ENCODE peak calls at places on chromosome 20, in four cellular contexts. One of them, this sample, is unnamed.
A peak's percentile ranks its signal among the peaks of the same experiment; 100 is the strongest.

GRCh38 chr20:31630187-31630790 is 7.4 kb upstream of the COX4I2 start:
- DNase-seq in GM12878: no peak
- DNase-seq in K562: no peak
- DNase-seq in WTC11: no peak
- DNase-seq in this sample: no peak

GRCh38 chr20:49361872-49362663 is 84.2 kb upstream of the ZNFX1 start:
- DNase-seq in K562: no peak
- DNase-seq in GM12878: no peak
- DNase-seq in WTC11: no peak
- DNase-seq in this sample: no peak

GRCh38 chr20:20712004-20712473 is 405 bp downstream of the RALGAPA2 start:
- DNase-seq in GM12878: no peak
- DNase-seq in K562: peak; percentile 8
- DNase-seq in WTC11: peak; percentile 36
- DNase-seq in this sample: peak; percentile 37

GRCh38 chr20:41738584-41739193 is 120.5 kb upstream of the CHD6 start:
- DNase-seq in WTC11: peak; percentile 71
- DNase-seq in GM12878: no peak
- DNase-seq in K562: peak; percentile 61
- DNase-seq in this sample: peak; percentile 49

GRCh38 chr20:2396241-2396814 is 15.6 kb downstream of the TGM6 start:
- DNase-seq in GM12878: no peak
- DNase-seq in K562: no peak
- DNase-seq in WTC11: no peak
- DNase-seq in this sample: no peak

GRCh38 chr20:61306935-61307475 is 54.9 kb downstream of the CDH4 start:
- DNase-seq in K562: no peak
- DNase-seq in GM12878: no peak
- DNase-seq in WTC11: no peak
- DNase-seq in this sample: no peak

GRCh38 chr20:51861726-51862466 is 59.6 kb upstream of the SALL4 start:
- DNase-seq in WTC11: no peak
- DNase-seq in GM12878: no peak
- DNase-seq in K562: no peak
- DNase-seq in this sample: no peak

GRCh38 chr20:26308961-26309360 is 612.3 kb upstream of the ZNF337 start:
- DNase-seq in K562: no peak
- DNase-seq in GM12878: no peak
- DNase-seq in WTC11: no peak
- DNase-seq in this sample: no peak

GRCh38 chr20:61130156-61130555 is 121.9 kb upstream of the CDH4 start:
- DNase-seq in K562: no peak
- DNase-seq in GM12878: no peak
- DNase-seq in WTC11: no peak
- DNase-seq in this sample: no peak

GRCh38 chr20:46803446-46804020 is 91.1 kb upstream of the EYA2 start:
- DNase-seq in GM12878: no peak
- DNase-seq in K562: no peak
- DNase-seq in WTC11: no peak
- DNase-seq in this sample: no peak

GRCh38 chr20:35601021-35601973 is 14.3 kb upstream of the SPAG4 start:
- DNase-seq in K562: peak; percentile 85
- DNase-seq in WTC11: peak; percentile 80
- DNase-seq in GM12878: no peak
- DNase-seq in this sample: peak; percentile 35

GRCh38 chr20:2236266-2236665 is 59.5 kb upstream of the TGM3 start:
- DNase-seq in K562: peak; percentile 13
- DNase-seq in WTC11: no peak
- DNase-seq in GM12878: no peak
- DNase-seq in this sample: no peak

GRCh38 chr20:20220137-20220536 is 147.8 kb upstream of the INSM1 start:
- DNase-seq in K562: no peak
- DNase-seq in GM12878: no peak
- DNase-seq in WTC11: no peak
- DNase-seq in this sample: no peak

GRCh38 chr20:44660506-44660905 is 9.0 kb upstream of the ADA start:
- DNase-seq in K562: no peak
- DNase-seq in WTC11: no peak
- DNase-seq in GM12878: no peak
- DNase-seq in this sample: no peak

GRCh38 chr20:16904751-16905150 is 156.6 kb downstream of the OTOR start:
- DNase-seq in GM12878: no peak
- DNase-seq in WTC11: no peak
- DNase-seq in K562: no peak
- DNase-seq in this sample: no peak

GRCh38 chr20:57462781-57463180 is 62.2 kb downstream of the CTCFL start:
- DNase-seq in WTC11: no peak
- DNase-seq in GM12878: no peak
- DNase-seq in K562: no peak
- DNase-seq in this sample: no peak

GRCh38 chr20:57459897-57460663 is 64.9 kb downstream of the CTCFL start:
- DNase-seq in GM12878: no peak
- DNase-seq in WTC11: no peak
- DNase-seq in K562: no peak
- DNase-seq in this sample: no peak

GRCh38 chr20:57460781-57461465 is 64.0 kb downstream of the CTCFL start:
- DNase-seq in GM12878: no peak
- DNase-seq in K562: peak; percentile 87
- DNase-seq in WTC11: no peak
- DNase-seq in this sample: no peak

GRCh38 chr20:57459278-57459677 is 65.7 kb downstream of the CTCFL start:
- DNase-seq in GM12878: no peak
- DNase-seq in K562: peak; percentile 41
- DNase-seq in WTC11: no peak
- DNase-seq in this sample: no peak

GRCh38 chr20:57461726-57462125 is 63.2 kb downstream of the CTCFL start:
- DNase-seq in K562: no peak
- DNase-seq in GM12878: no peak
- DNase-seq in WTC11: no peak
- DNase-seq in this sample: no peak
- TF ChIP-seq SP1 in K562: no peak
- TF ChIP-seq SP1 in GM12878: no peak
- TF ChIP-seq SP1 in WTC11: no peak
- TF ChIP-seq SP1 in this sample: no peak

DNA sequence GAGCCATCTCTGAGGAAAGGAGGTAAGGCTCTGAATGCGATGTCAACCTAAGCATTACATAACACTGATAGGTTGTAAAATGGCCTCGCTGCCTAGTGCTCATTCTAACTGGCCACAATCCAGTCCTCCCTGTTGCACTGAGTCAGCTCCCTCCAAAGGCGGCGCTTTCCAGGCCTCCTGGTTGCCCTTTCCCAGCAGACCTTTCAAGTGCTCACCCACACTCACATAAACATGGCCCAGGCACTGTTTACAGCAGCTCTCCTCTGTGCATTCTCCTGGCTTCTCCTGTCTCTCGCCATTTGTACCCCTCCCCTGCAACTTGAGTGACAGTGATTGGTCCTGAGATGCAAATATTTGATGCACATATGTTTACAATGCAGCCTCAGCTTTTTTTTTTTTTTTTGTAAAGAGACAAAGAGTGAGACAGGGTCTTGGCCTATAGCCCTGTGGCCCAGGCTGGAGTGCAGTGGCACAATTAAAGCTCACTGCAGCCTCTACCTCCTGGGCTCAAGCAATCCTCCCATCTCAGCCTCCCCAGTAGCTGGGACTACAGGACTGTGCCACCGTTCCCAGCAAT is 36.8 kb upstream of the PRND start:
- DNase-seq in K562: no peak
- DNase-seq in WTC11: no peak
- DNase-seq in GM12878: no peak
- DNase-seq in this sample: peak; percentile 63
- TF ChIP-seq ETV6 in K562: no peak
- TF ChIP-seq ETV6 in WTC11: no peak
- TF ChIP-seq ETV6 in GM12878: no peak
- TF ChIP-seq ETV6 in this sample: no peak

GRCh38 chr20:12153616-12154015 is 235.9 kb downstream of the BTBD3 start:
- DNase-seq in GM12878: no peak
- DNase-seq in K562: no peak
- DNase-seq in WTC11: no peak
- DNase-seq in this sample: no peak
- TF ChIP-seq SP1 in GM12878: no peak
- TF ChIP-seq SP1 in K562: no peak
- TF ChIP-seq SP1 in WTC11: no peak
- TF ChIP-seq SP1 in this sample: no peak

GRCh38 chr20:59134182-59134581 is 29.4 kb upstream of the ZNF831 start:
- DNase-seq in K562: no peak
- DNase-seq in WTC11: no peak
- DNase-seq in GM12878: no peak
- DNase-seq in this sample: no peak
- TF ChIP-seq ETV6 in K562: no peak
- TF ChIP-seq ETV6 in WTC11: no peak
- TF ChIP-seq ETV6 in GM12878: no peak
- TF ChIP-seq ETV6 in this sample: no peak

DNA sequence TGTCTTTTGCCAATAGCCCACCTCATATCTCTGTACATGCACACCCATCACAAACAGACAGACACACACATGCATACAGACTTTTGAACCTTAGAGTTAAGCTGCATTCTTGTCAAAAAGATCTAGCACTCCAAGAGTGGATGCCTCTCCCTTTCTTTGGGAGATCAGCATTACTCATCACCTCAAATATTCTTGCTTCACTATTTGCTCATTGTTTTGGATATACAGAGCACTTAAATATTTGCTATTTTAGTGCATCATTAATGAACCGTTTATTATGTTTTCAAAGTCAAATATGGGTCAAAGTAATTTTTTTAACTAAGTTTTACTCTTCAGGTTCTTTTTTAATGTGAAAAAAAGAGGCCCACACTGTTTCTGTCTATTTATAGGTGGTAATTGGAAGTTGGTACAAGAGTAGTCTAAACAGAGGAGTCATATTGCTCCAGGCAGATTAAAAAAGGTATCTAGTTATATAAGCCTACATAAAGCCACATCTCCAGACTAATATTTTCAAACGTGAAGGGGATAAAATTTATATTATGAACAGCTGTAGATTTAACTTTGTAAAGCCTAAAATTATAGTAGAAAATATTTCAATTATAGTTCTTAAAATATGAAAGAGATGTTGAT is 102.6 kb downstream of the FLRT3 start:
- DNase-seq in K562: no peak
- DNase-seq in WTC11: no peak
- DNase-seq in GM12878: no peak
- DNase-seq in this sample: no peak
- TF ChIP-seq SP1 in K562: no peak
- TF ChIP-seq SP1 in WTC11: no peak
- TF ChIP-seq SP1 in GM12878: no peak
- TF ChIP-seq SP1 in this sample: no peak

DNA sequence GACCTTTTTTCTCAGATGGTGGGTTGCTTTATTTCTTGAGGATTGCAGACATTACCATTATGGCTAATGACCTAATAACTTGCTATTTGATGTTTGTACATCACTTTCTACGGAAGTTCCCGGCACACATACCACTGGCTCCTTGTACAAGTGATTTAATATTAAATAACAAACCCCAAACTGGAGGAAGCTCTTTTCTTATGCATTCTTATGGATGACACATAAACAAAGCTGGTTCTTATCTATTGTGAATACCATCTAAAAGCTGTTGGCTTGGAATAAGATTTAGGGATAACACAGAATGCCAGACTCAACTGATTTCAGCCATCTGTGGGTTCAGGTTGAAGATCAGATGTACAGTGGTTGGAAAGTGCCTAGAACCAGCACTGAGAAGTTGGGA is 272.6 kb downstream of the TSHZ2 start:
- DNase-seq in WTC11: no peak
- DNase-seq in GM12878: no peak
- DNase-seq in K562: no peak
- DNase-seq in this sample: no peak
- TF ChIP-seq ETV6 in WTC11: no peak
- TF ChIP-seq ETV6 in GM12878: no peak
- TF ChIP-seq ETV6 in K562: no peak
- TF ChIP-seq ETV6 in this sample: no peak

GRCh38 chr20:63322146-63322922 is 29.3 kb downstream of the COL20A1 start:
- DNase-seq in WTC11: peak; percentile 13
- DNase-seq in GM12878: no peak
- DNase-seq in K562: peak; percentile 41
- DNase-seq in this sample: no peak

GRCh38 chr20:63319164-63320040 is 26.4 kb downstream of the COL20A1 start:
- DNase-seq in WTC11: no peak
- DNase-seq in GM12878: no peak
- DNase-seq in K562: no peak
- DNase-seq in this sample: no peak

GRCh38 chr20:63321148-63321831 is 28.3 kb downstream of the COL20A1 start:
- DNase-seq in GM12878: no peak
- DNase-seq in K562: no peak
- DNase-seq in WTC11: no peak
- DNase-seq in this sample: no peak

GRCh38 chr20:63320041-63320511 is 27.1 kb downstream of the COL20A1 start:
- DNase-seq in GM12878: no peak
- DNase-seq in WTC11: no peak
- DNase-seq in K562: no peak
- DNase-seq in this sample: no peak

GRCh38 chr20:63320616-63321147 is 27.7 kb downstream of the COL20A1 start:
- DNase-seq in GM12878: no peak
- DNase-seq in K562: no peak
- DNase-seq in WTC11: no peak
- DNase-seq in this sample: no peak
- TF ChIP-seq SP1 in GM12878: no peak
- TF ChIP-seq SP1 in K562: no peak
- TF ChIP-seq SP1 in WTC11: no peak
- TF ChIP-seq SP1 in this sample: no peak

DNA sequence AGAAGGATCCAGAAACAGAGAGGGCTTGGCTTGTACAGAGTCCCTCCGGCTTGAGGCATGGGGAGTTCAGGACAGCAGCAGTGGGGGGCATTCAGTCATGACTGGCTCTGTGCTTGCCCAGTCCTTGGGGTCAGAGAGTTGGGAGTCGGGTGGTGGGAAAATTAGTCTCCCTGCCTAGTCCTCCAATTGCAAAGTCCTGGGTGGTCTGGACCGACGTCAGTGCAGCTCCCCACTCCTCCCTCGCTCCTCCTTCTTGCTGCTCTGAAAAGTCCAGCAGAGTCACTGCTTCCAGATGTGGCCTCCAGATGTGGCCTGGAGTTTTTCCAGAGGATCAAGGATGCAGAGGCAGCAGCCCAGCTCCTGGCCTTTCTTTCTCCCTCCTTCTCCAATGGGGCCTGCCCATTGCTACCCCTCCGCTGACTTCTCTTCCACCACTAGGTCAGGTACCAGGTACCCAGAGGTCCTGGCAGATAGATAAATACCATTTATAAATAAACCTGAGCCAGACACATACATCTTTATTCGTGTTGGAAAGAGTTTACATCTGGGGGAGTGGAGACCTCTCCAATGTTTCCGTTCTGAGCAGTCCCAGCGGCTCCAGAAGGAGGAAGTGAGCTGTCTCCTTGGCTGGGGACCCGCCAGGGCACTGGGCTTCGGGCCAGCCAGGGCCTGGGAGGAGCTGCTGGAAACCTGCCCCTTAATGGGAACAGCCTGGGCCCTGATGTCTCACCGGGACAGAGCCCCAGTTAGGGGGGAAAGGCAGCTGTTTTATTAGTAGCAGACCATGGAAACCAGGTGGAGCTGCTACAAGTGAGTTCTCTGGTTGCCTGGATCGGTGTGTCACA is 49.0 kb upstream of the RNF24 start:
- DNase-seq in WTC11: peak; percentile 53
- DNase-seq in GM12878: no peak
- DNase-seq in K562: peak; percentile 39
- DNase-seq in this sample: no peak
- TF ChIP-seq ETV6 in WTC11: peak; percentile 46
- TF ChIP-seq ETV6 in GM12878: no peak
- TF ChIP-seq ETV6 in K562: no peak
- TF ChIP-seq ETV6 in this sample: no peak

GRCh38 chr20:40009542-40009941 is 679.5 kb downstream of the MAFB start:
- DNase-seq in WTC11: no peak
- DNase-seq in K562: no peak
- DNase-seq in GM12878: no peak
- DNase-seq in this sample: no peak
- TF ChIP-seq SP1 in WTC11: no peak
- TF ChIP-seq SP1 in K562: no peak
- TF ChIP-seq SP1 in GM12878: no peak
- TF ChIP-seq SP1 in this sample: no peak